ENCODE peak calls at places on chromosomes 4 and X, in five cellular contexts. J, H, T, W and Z are unnamed samples.

GRCh38 chr4:14178421-14178820 is 550.9 kb upstream of the BOD1L1 start:
- DNase-seq in J (no peak), H (peak), T (peak), W (peak), Z (peak)

GRCh38 chr4:53804719-53805118 is 213.4 kb upstream of the LNX1 start:
- DNase-seq in J (no peak), H (peak), T (peak), W (no peak), Z (no peak)

GRCh38 chr4:142312391-142312790 is 533.7 kb downstream of the INPP4B start:
- DNase-seq in J (no peak), H (no peak), T (no peak), W (no peak), Z (no peak)

GRCh38 chrX:134484039-134484438 is 24.1 kb downstream of the HPRT1 start:
- DNase-seq in J (no peak), H (peak), T (peak), W (peak), Z (peak)

GRCh38 chr4:155578219-155578618 is 88.4 kb upstream of the GUCY1A1 start:
- DNase-seq in J (no peak), H (peak), T (no peak), W (no peak), Z (peak)

GRCh38 chr4:101005659-101006058 is 341.7 kb downstream of the PPP3CA start:
- DNase-seq in J (no peak), H (no peak), T (no peak), W (no peak), Z (no peak)

GRCh38 chr4:53476232-53477037 is 99.0 kb downstream of the FIP1L1 start:
- DNase-seq in J (no peak), H (peak), T (peak), W (peak), Z (peak)

GRCh38 chr4:76644831-76645485 is 209.9 kb downstream of the SHROOM3 start:
- DNase-seq in J (no peak), H (no peak), T (no peak), W (no peak), Z (peak)

GRCh38 chrX:123807825-123808416 is 51.9 kb upstream of the XIAP start:
- DNase-seq in J (no peak), H (no peak), T (no peak), W (peak), Z (peak)

GRCh38 chrX:14497184-14497666 is 32.1 kb upstream of the GLRA2 start:
- DNase-seq in J (no peak), H (peak), T (no peak), W (peak), Z (peak)

GRCh38 chr4:183098723-183099536 is at the start of gene WWC2:
- DNase-seq in J (peak), H (peak), T (peak), W (peak), Z (peak)

GRCh38 chr4:4461178-4461577 is 74.3 kb downstream of the NSG1 start:
- DNase-seq in J (no peak), H (no peak), T (no peak), W (no peak), Z (no peak)

GRCh38 chr4:121923306-121923705 is 28.6 kb downstream of the TRPC3 start:
- DNase-seq in J (no peak), H (no peak), T (peak), W (no peak), Z (peak)

GRCh38 chr4:112312610-112313239 is 15.6 kb downstream of the ALPK1 start:
- DNase-seq in J (no peak), H (no peak), T (no peak), W (no peak), Z (no peak)

GRCh38 chr4:138686078-138686477 is 329.5 kb upstream of the NOCT start:
- DNase-seq in J (no peak), H (no peak), T (no peak), W (no peak), Z (no peak)

GRCh38 chr4:119816473-119816872 is 187.9 kb upstream of the PDE5A start:
- DNase-seq in J (no peak), H (no peak), T (no peak), W (no peak), Z (no peak)

GRCh38 chr4:24174622-24175021 is 284.8 kb upstream of the PPARGC1A start:
- DNase-seq in J (no peak), H (no peak), T (peak), W (peak), Z (peak)

GRCh38 chr4:110586137-110586850 is 36.6 kb downstream of the PITX2 start:
- DNase-seq in J (no peak), H (peak), T (peak), W (peak), Z (peak)

GRCh38 chr4:94545296-94545695 is 93.6 kb downstream of the PDLIM5 start:
- DNase-seq in J (no peak), H (peak), T (peak), W (peak), Z (peak)

GRCh38 chrX:72621619-72622485 is 49.2 kb upstream of the HDAC8 start:
- DNase-seq in J (no peak), H (peak), T (peak), W (peak), Z (peak)

GRCh38 chr4:170979736-170980135 is 833.5 kb upstream of the GALNTL6 start:
- DNase-seq in J (peak), H (peak), T (no peak), W (no peak), Z (no peak)

GRCh38 chr4:52202251-52202779 is 151.2 kb downstream of the SPATA18 start:
- DNase-seq in J (no peak), H (no peak), T (no peak), W (no peak), Z (no peak)

GRCh38 chr4:54837576-54838140 is 179.9 kb downstream of the KIT start:
- DNase-seq in J (no peak), H (peak), T (no peak), W (peak), Z (no peak)

GRCh38 chr4:110867251-110867960 is 244.5 kb upstream of the PITX2 start:
- DNase-seq in J (no peak), H (no peak), T (peak), W (no peak), Z (no peak)

DNA sequence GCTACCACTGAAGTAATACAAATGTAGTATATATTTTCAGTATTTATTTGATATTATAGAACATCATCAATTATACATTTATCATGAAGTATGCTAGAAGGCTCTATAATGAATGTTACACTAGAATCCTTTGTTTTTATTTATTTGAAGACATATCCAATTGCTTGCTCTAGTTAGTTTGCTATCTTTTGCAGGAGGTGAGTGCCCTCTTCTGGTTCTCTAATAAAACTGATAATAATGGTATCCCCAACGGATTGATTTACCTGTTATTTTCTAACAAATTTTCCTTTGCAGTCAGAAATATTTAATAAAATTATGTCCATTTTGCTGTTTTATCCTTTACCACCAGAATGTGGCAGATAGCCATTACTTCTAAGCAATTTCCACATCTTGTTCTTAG is 274.3 kb upstream of the TACR3 start:
- DNase-seq in J (no peak), H (peak), T (peak), W (peak), Z (no peak)
- TF ChIP-seq CTCF in J (peak), H (no peak), T (peak), W (no peak), Z (no peak)

DNA sequence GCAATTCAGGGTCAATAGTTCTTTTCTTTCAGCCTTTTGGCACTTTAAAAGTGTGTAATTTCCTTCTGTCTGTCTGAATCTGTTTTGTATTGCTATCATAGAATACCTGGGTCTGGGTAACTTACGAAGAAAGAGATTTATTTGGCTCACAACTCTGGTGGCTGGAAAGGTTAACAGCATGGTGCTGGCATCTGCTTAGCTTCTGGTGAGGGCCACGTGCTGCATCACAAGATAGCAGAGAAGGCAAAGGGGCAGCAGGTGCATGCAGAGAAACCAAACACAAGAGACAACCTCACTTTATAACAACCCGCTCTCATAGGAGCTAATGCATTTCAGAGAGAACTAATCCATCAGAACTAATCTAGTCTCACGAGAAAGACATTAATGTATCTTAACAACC is 18.8 kb downstream of the RGN start:
- DNase-seq in J (no peak), H (no peak), T (no peak), W (no peak), Z (no peak)
- H3K4me3 ChIP-seq in J (no peak), H (no peak), T (no peak), W (no peak), Z (no peak)

DNA sequence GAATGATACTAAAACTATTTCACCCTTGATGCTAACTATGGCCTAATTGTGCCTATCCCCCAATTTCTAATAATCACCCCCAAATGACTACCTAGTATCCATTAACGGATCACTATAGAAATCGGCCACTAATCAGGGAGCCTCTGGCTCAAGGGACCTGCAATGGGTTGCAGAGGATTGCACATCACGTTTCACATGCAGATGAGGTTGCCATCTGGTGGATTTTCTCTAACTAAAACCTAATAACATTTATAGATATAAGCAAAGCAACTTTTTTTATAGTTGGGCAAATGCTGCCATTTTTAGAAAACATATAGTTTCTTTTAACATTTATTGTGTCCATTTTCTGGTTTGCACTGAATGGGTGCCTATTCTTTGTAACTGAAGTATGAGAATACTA is 28.3 kb upstream of the ALG13 start:
- DNase-seq in J (no peak), H (peak), T (peak), W (no peak), Z (peak)
- TF ChIP-seq CTCF in J (no peak), H (peak), T (no peak), W (no peak), Z (no peak)

GRCh38 chr4:1043658-1044468 is 32.4 kb downstream of the FGFRL1 start:
- DNase-seq in J (peak), H (peak), T (peak), W (peak), Z (peak)

GRCh38 chr4:1045595-1046201 is 34.3 kb downstream of the FGFRL1 start:
- DNase-seq in J (no peak), H (no peak), T (no peak), W (no peak), Z (no peak)

GRCh38 chr4:1045193-1045594 is 33.8 kb downstream of the FGFRL1 start:
- DNase-seq in J (no peak), H (no peak), T (no peak), W (no peak), Z (no peak)

GRCh38 chr4:1043162-1043561 is 31.7 kb downstream of the FGFRL1 start:
- DNase-seq in J (no peak), H (no peak), T (no peak), W (no peak), Z (no peak)

GRCh38 chr4:1044469-1045192 is 33.2 kb downstream of the FGFRL1 start:
- DNase-seq in J (no peak), H (no peak), T (no peak), W (no peak), Z (peak)
- H3K4me3 ChIP-seq in J (no peak), H (no peak), T (no peak), W (no peak), Z (no peak)

DNA sequence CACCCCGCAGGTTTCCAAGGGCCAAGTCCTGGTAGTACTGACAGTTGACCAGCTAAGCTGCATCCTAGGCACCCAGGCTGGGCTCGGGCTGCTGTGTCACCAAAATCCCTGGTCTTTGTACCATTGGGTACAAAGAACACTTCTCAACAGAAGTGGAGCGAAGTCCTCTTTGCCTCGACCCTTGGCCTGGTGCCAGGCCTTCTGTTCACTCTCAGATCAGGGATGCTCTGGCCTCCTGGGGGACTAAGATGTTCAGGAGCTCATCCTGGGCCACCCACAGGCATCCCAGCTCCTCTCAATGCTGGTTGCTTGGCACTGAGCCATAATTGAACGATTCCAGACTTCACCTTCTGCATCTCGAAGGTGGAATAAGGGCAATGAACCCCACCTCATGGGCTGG is 13.8 kb upstream of the SLC2A9 start:
- DNase-seq in J (no peak), H (no peak), T (no peak), W (no peak), Z (no peak)
- TF ChIP-seq CTCF in J (no peak), H (no peak), T (no peak), W (no peak), Z (no peak)

GRCh38 chr4:98522603-98523395 is 135.6 kb downstream of the TSPAN5 start:
- DNase-seq in J (no peak), H (peak), T (peak), W (peak), Z (peak)

GRCh38 chr4:98519268-98519993 is 139.0 kb downstream of the TSPAN5 start:
- DNase-seq in J (no peak), H (peak), T (no peak), W (peak), Z (peak)

GRCh38 chr4:98524271-98524670 is 134.1 kb downstream of the TSPAN5 start:
- DNase-seq in J (no peak), H (no peak), T (no peak), W (no peak), Z (no peak)

GRCh38 chr4:98521486-98521885 is 136.9 kb downstream of the TSPAN5 start:
- DNase-seq in J (no peak), H (peak), T (no peak), W (no peak), Z (no peak)

GRCh38 chr4:98522062-98522461 is 136.3 kb downstream of the TSPAN5 start:
- DNase-seq in J (no peak), H (peak), T (no peak), W (no peak), Z (no peak)
- H3K4me3 ChIP-seq in J (no peak), H (no peak), T (no peak), W (no peak), Z (no peak)